ENCODE peak calls at places on chromosome 22, in five cellular contexts. L is CD8-positive, alpha-beta T cell; V is IMR-90; E is PC-9; H is endodermal cell. D is an unnamed sample.

GRCh38 chr22:19490628-19491230 is 11.0 kb downstream of the CDC45 start:
- DNase-seq in L (no peak), V (no peak), E (no peak), H (no peak), D (no peak)

GRCh38 chr22:18000441-18001039 is 23.8 kb downstream of the MICAL3 start:
- DNase-seq in L (peak; percentile 35), V (no peak), E (no peak), H (peak; percentile 75), D (peak; percentile 17)

GRCh38 chr22:30483169-30483568 is 11.4 kb upstream of the SEC14L3 start:
- DNase-seq in L (no peak), V (no peak), E (no peak), H (no peak), D (no peak)

GRCh38 chr22:24445481-24446290 is 18.3 kb downstream of the ADORA2A start:
- DNase-seq in L (no peak), V (no peak), E (no peak), H (peak; percentile 70), D (no peak)

GRCh38 chr22:49617264-49617663 is 210.4 kb downstream of the BRD1 start:
- DNase-seq in L (no peak), V (no peak), E (no peak), H (no peak), D (no peak)

GRCh38 chr22:27274770-27275449 is 526.6 kb downstream of the MN1 start:
- DNase-seq in L (no peak), V (peak; percentile 3), E (no peak), H (no peak), D (no peak)

GRCh38 chr22:21754523-21755128 is 19.0 kb upstream of the YPEL1 start:
- DNase-seq in L (no peak), V (peak; percentile 12), E (no peak), H (no peak), D (peak; percentile 29)

GRCh38 chr22:24695958-24696511 is 78.5 kb downstream of the PIWIL3 start:
- DNase-seq in L (no peak), V (peak; percentile 69), E (no peak), H (peak; percentile 83), D (peak; percentile 68)

GRCh38 chr22:28222066-28222465 is 303.0 kb upstream of the PITPNB start:
- DNase-seq in L (no peak), V (peak; percentile 41), E (no peak), H (no peak), D (no peak)

GRCh38 chr22:21100149-21101032 is 54.6 kb downstream of the LRRC74B start:
- DNase-seq in L (no peak), V (peak; percentile 38), E (peak; percentile 43), H (no peak), D (peak; percentile 30)

GRCh38 chr22:31944700-31945477 is 554 bp downstream of the YWHAH start:
- DNase-seq in L (no peak), V (no peak), E (no peak), H (peak; percentile 76), D (no peak)

GRCh38 chr22:30116362-30117117 is 36.3 kb downstream of the HORMAD2 start:
- DNase-seq in L (no peak), V (peak; percentile 78), E (peak; percentile 84), H (no peak), D (peak; percentile 45)

GRCh38 chr22:26501996-26502395 is 10.3 kb downstream of the TFIP11 start:
- DNase-seq in L (no peak), V (no peak), E (no peak), H (no peak), D (no peak)

GRCh38 chr22:23791737-23792645 is 5.2 kb downstream of the SMARCB1 start:
- DNase-seq in L (no peak), V (no peak), E (no peak), H (no peak), D (peak; percentile 83)

GRCh38 chr22:50169774-50170341 is 673 bp upstream of the PANX2 start:
- DNase-seq in L (peak; percentile 9), V (no peak), E (peak; percentile 46), H (peak; percentile 78), D (peak; percentile 28)

GRCh38 chr22:19419464-19420178 is 11.9 kb downstream of the HIRA start:
- DNase-seq in L (peak; percentile 59), V (peak; percentile 17), E (no peak), H (peak; percentile 81), D (peak; percentile 17)

GRCh38 chr22:31253949-31254348 is 38.3 kb downstream of the PIK3IP1 start:
- DNase-seq in L (no peak), V (no peak), E (peak; percentile 81), H (peak; percentile 78), D (no peak)

GRCh38 chr22:28282346-28282745 is 363.3 kb upstream of the PITPNB start:
- DNase-seq in L (no peak), V (peak; percentile 67), E (no peak), H (no peak), D (peak; percentile 75)

GRCh38 chr22:31646186-31647019 is 15.6 kb downstream of the PISD start:
- DNase-seq in L (no peak), V (peak; percentile 100), E (peak; percentile 99), H (no peak), D (peak; percentile 100)

GRCh38 chr22:19852177-19852781 is 2.4 kb downstream of the GNB1L start:
- DNase-seq in L (no peak), V (no peak), E (no peak), H (peak; percentile 10), D (no peak)

GRCh38 chr22:50201191-50202129 is 649 bp downstream of the SELENOO start:
- DNase-seq in L (no peak), V (no peak), E (no peak), H (no peak), D (peak; percentile 16)

GRCh38 chr22:27947461-27947860 is 28.4 kb upstream of the PITPNB start:
- DNase-seq in L (no peak), V (no peak), E (no peak), H (no peak), D (no peak)

GRCh38 chr22:27074016-27074415 is 416.6 kb downstream of the MIAT start:
- DNase-seq in L (no peak), V (no peak), E (peak; percentile 12), H (no peak), D (no peak)

GRCh38 chr22:24503137-24503850 is 8.2 kb downstream of the UPB1 start:
- DNase-seq in L (peak; percentile 56), V (peak; percentile 63), E (peak; percentile 55), H (peak; percentile 90), D (peak; percentile 64)

GRCh38 chr22:25137577-25138525 is 61.8 kb upstream of the CRYBB3 start:
- DNase-seq in L (no peak), V (no peak), E (no peak), H (no peak), D (no peak)

GRCh38 chr22:24096401-24097115 is 84.7 kb upstream of the SUSD2 start:
- DNase-seq in L (no peak), V (no peak), E (no peak), H (no peak), D (no peak)

GRCh38 chr22:41445171-41446056 is 1.2 kb downstream of the TOB2 start:
- DNase-seq in L (peak; percentile 33), V (no peak), E (peak; percentile 73), H (peak; percentile 85), D (peak; percentile 44)

GRCh38 chr22:24087071-24087795 is 76.1 kb downstream of the CABIN1 start:
- DNase-seq in L (no peak), V (no peak), E (no peak), H (no peak), D (no peak)

GRCh38 chr22:41650821-41651220 is 29.7 kb downstream of the XRCC6 start:
- DNase-seq in L (no peak), V (no peak), E (no peak), H (no peak), D (no peak)

GRCh38 chr22:32005453-32005852 is 37.6 kb upstream of the SLC5A1 start:
- DNase-seq in L (no peak), V (peak; percentile 25), E (peak; percentile 92), H (no peak), D (peak; percentile 55)

GRCh38 chr22:48517039-48518030 is 1310.3 kb downstream of the BRD1 start:
- DNase-seq in L (no peak), V (no peak), E (no peak), H (peak; percentile 69), D (no peak)

GRCh38 chr22:29108137-29108536 is 35.3 kb downstream of the KREMEN1 start:
- DNase-seq in L (no peak), V (peak; percentile 58), E (peak; percentile 52), H (no peak), D (peak; percentile 79)

GRCh38 chr22:20173720-20174119 is 22.9 kb upstream of the CCDC188 start:
- DNase-seq in L (no peak), V (no peak), E (no peak), H (no peak), D (no peak)

GRCh38 chr22:31206896-31207687 is 5.0 kb upstream of the LIMK2 start:
- DNase-seq in L (no peak), V (no peak), E (peak; percentile 99), H (no peak), D (no peak)

GRCh38 chr22:17754233-17754925 is 19.9 kb downstream of the BID start:
- DNase-seq in L (peak; percentile 47), V (no peak), E (no peak), H (peak; percentile 73), D (no peak)

GRCh38 chr22:29216011-29216872 is 10.5 kb downstream of the EMID1 start:
- DNase-seq in L (no peak), V (no peak), E (no peak), H (no peak), D (no peak)

GRCh38 chr22:46007003-46007847 is 30.3 kb upstream of the WNT7B start:
- DNase-seq in L (no peak), V (peak; percentile 72), E (peak; percentile 89), H (no peak), D (peak; percentile 72)
- H3K4me3 ChIP-seq in L (no peak overlapping the region), V (no peak overlapping the region), E (peak overlapping the region; percentile 61), H (no peak overlapping the region), D (peak overlapping the region; percentile 12)

DNA sequence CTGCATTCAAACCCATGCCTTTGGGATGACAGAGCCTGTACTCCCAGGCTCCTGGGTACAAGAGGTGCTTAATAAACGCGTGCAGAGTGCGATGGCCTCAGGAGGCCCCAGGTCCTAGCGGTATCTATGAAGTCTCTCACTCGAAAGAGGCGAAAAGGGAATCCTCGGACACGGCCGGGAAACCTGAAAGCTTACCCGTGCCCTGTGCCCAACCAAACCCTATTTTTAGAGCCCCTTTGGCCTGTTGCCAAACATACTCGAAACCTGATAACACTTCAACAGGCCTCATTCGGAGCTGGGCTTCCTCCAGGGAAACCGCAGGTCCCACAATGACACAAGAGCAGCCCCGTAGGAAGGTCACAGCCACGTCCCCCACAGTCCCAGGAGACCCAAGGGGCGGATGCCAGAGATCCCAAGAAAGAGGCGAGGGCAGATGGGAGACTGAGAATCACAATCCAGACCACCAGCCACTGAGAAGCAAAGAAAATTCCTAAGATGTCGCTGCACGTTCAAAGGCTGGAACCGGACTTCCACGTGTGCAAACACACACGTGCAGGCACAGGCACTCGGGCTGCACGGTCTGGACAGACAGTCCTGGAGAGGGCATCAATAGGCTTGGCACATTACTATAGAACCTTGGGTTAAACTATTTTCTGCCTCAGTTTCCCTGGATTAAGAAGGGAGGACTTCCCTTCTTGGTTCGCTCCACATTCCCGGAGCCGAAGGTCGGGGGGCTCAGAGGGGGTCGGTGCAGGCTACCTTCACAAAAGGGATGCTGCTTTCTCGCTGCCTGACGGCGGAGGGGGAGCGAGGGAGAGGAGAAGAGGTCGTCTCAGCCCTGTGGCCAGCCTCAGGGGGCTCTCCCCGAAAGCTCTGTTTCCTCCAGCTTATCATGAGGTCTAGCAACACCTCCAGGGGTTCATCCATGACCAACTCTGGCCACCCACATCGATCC is 8.2 kb downstream of the PDGFB start:
- DNase-seq in L (peak; percentile 73), V (no peak), E (no peak), H (no peak), D (peak; percentile 19)
- H3K4me3 ChIP-seq in L (peak overlapping the region; percentile 18), V (no peak overlapping the region), E (no peak overlapping the region), H (no peak overlapping the region), D (no peak overlapping the region)

GRCh38 chr22:34993548-34993947 is 72.4 kb upstream of the ISX start:
- DNase-seq in L (no peak), V (no peak), E (no peak), H (no peak), D (no peak)
- H3K4me3 ChIP-seq in L (no peak overlapping the region), V (no peak overlapping the region), E (no peak overlapping the region), H (no peak overlapping the region), D (no peak overlapping the region)

GRCh38 chr22:36781656-36782627 is 6.0 kb upstream of the IFT27 start:
- DNase-seq in L (peak; percentile 80), V (peak; percentile 92), E (peak; percentile 80), H (peak; percentile 98), D (peak; percentile 77)
- H3K4me3 ChIP-seq in L (no peak overlapping the region), V (no peak overlapping the region), E (no peak overlapping the region), H (no peak overlapping the region), D (no peak overlapping the region)